ENCODE peak calls at places on chromosomes 7 and 10, in ten cellular contexts. E, K, A, I, U, L, O, W, C and R are unnamed samples.

GRCh38 chr10:14749051-14749809 is 25.5 kb downstream of the FAM107B start:
- DNase-seq in K (peak; percentile 24), W (no peak), I (peak; percentile 3), A (no peak), E (peak; percentile 59), L (peak; percentile 31), O (no peak), C (no peak), U (no peak), R (no peak)

GRCh38 chr10:125337510-125337909 is 177.1 kb upstream of the CTBP2 start:
- DNase-seq in C (no peak), I (no peak), K (no peak), A (no peak), O (no peak), U (no peak), E (no peak), W (no peak), L (no peak), R (no peak)

GRCh38 chr10:9951481-9952257 is 1066.0 kb upstream of the CELF2 start:
- DNase-seq in L (no peak), C (no peak), W (peak; percentile 69), U (peak; percentile 8), A (no peak), I (no peak), E (no peak), O (peak; percentile 75), K (no peak), R (no peak)

GRCh38 chr10:124224331-124225028 is 131.1 kb upstream of the CHST15 start:
- DNase-seq in O (peak; percentile 5), K (no peak), W (no peak), A (no peak), U (no peak), C (no peak), E (no peak), L (no peak), I (peak; percentile 83), R (peak; percentile 47)

GRCh38 chr10:72499697-72500096 is 126.2 kb downstream of the MICU1 start:
- DNase-seq in K (no peak), O (no peak), I (no peak), E (no peak), C (no peak), W (no peak), L (no peak), A (no peak), U (no peak), R (no peak)

GRCh38 chr7:6276911-6277408 is 4.5 kb upstream of the CYTH3 start:
- DNase-seq in O (peak; percentile 60), L (no peak), E (no peak), K (no peak), W (peak; percentile 67), C (no peak), I (no peak), U (no peak), A (no peak), R (no peak)

GRCh38 chr10:72480861-72481260 is 126.1 kb upstream of the DNAJB12 start:
- DNase-seq in A (no peak), C (no peak), K (no peak), O (no peak), L (no peak), E (no peak), U (no peak), W (no peak), I (no peak), R (no peak)

GRCh38 chr10:124591123-124591495 is 129.5 kb downstream of the LHPP start:
- DNase-seq in A (no peak), U (no peak), K (no peak), C (no peak), I (no peak), W (no peak), E (no peak), O (no peak), L (peak; percentile 9), R (no peak)

GRCh38 chr10:111129348-111129747 is 52.5 kb downstream of the ADRA2A start:
- DNase-seq in L (no peak), K (no peak), O (no peak), C (no peak), A (no peak), I (no peak), E (no peak), U (no peak), W (no peak), R (no peak)

GRCh38 chr10:79207096-79207357 is 138.3 kb downstream of the ZMIZ1 start:
- DNase-seq in W (no peak), A (no peak), E (no peak), C (no peak), K (no peak), O (no peak), I (no peak), U (no peak), L (no peak), R (no peak)

GRCh38 chr7:35735396-35735795 is 40.5 kb upstream of the HERPUD2 start:
- DNase-seq in E (no peak), O (no peak), A (no peak), L (no peak), W (no peak), U (no peak), C (no peak), I (no peak), K (no peak), R (no peak)

GRCh38 chr10:8453587-8453986 is 399.1 kb downstream of the GATA3 start:
- DNase-seq in L (peak; percentile 69), U (no peak), O (peak; percentile 38), K (peak; percentile 31), I (peak; percentile 42), E (no peak), A (no peak), W (no peak), C (no peak), R (peak; percentile 52)

GRCh38 chr7:41107938-41108448 is 594.9 kb downstream of the INHBA start:
- DNase-seq in I (peak; percentile 89), C (no peak), A (no peak), O (peak; percentile 33), K (no peak), U (no peak), E (no peak), W (peak; percentile 18), L (no peak), R (peak; percentile 93)

GRCh38 chr10:97553575-97554100 is 18.9 kb upstream of the ANKRD2 start:
- DNase-seq in A (peak; percentile 18), O (peak; percentile 79), K (peak; percentile 41), U (peak; percentile 53), I (peak; percentile 70), C (peak; percentile 32), L (peak; percentile 72), E (peak; percentile 75), W (peak; percentile 84), R (peak; percentile 58)

GRCh38 chr7:2527505-2528464 is 8.2 kb downstream of the LFNG start:
- DNase-seq in E (no peak), A (peak; percentile 57), I (peak; percentile 94), L (peak; percentile 57), U (no peak), O (peak; percentile 77), K (peak; percentile 66), W (peak; percentile 65), C (no peak), R (peak; percentile 89)

GRCh38 chr10:30591249-30591670 is 38.3 kb downstream of the LYZL2 start:
- DNase-seq in W (peak; percentile 76), E (peak; percentile 46), I (peak; percentile 40), A (peak; percentile 9), C (no peak), K (peak; percentile 51), L (peak; percentile 25), O (peak; percentile 74), U (peak; percentile 31), R (peak; percentile 39)

GRCh38 chr7:74355091-74355490 is 65.9 kb downstream of the CLIP2 start:
- DNase-seq in O (peak; percentile 94), C (no peak), I (peak; percentile 95), E (peak; percentile 58), U (peak; percentile 72), L (peak; percentile 53), W (peak; percentile 88), A (peak; percentile 86), K (peak; percentile 77), R (peak; percentile 97)

GRCh38 chr7:55127622-55128081 is 108.8 kb downstream of the EGFR start:
- DNase-seq in L (peak; percentile 51), O (peak; percentile 87), A (peak; percentile 96), K (no peak), W (peak; percentile 94), U (no peak), I (no peak), E (no peak), C (no peak), R (peak; percentile 89)

GRCh38 chr7:36526720-36527548 is 137.3 kb downstream of the ANLN start:
- DNase-seq in A (no peak), O (peak; percentile 76), K (peak; percentile 39), W (peak; percentile 77), I (peak; percentile 95), L (no peak), U (peak; percentile 16), E (no peak), C (no peak), R (peak; percentile 91)

GRCh38 chr7:158432369-158433270 is 155.0 kb downstream of the PTPRN2 start:
- DNase-seq in C (no peak), O (peak; percentile 64), U (no peak), E (peak; percentile 42), W (peak; percentile 93), A (peak; percentile 95), K (peak; percentile 87), L (no peak), I (peak; percentile 16), R (peak; percentile 85)

GRCh38 chr7:93015193-93016084 is 102.3 kb downstream of the SAMD9 start:
- DNase-seq in E (no peak), C (no peak), W (peak; percentile 69), I (peak; percentile 36), O (peak; percentile 46), U (peak; percentile 47), L (no peak), K (no peak), A (no peak), R (no peak)

GRCh38 chr7:139746652-139747051 is 31.1 kb downstream of the HIPK2 start:
- DNase-seq in I (no peak), A (no peak), C (no peak), O (no peak), U (no peak), L (no peak), W (no peak), E (no peak), K (no peak), R (no peak)

GRCh38 chr7:107469836-107470416 is at the start of gene GPR22:
- DNase-seq in A (no peak), K (no peak), L (no peak), I (no peak), C (no peak), W (no peak), O (no peak), E (no peak), U (no peak), R (no peak)

GRCh38 chr10:5424751-5425150 is 12.4 kb downstream of the NET1 start:
- DNase-seq in O (no peak), K (no peak), W (no peak), L (no peak), E (no peak), A (no peak), U (no peak), I (no peak), C (no peak), R (no peak)